ENCODE peak calls at places on chromosomes 11 and 22, in ten cellular contexts. A is mucosa of descending colon; J is IMR-90; N is stimulated activated CD8-positive, alpha-beta memory T cell treated with anti-CD3 and anti-CD28 coated beads, Interleukin-7, amount 100 ng/mL, for 1 hour; P is GM04503; F is neuronal stem cell; L is posterior cingulate gyrus; K is stimulated activated CD4-positive, alpha-beta T cell treated with anti-CD3 and anti-CD28 coated beads, Interleukin-1b, Interleukin-23, amount 100 ng/mL, for 4 hours; S is AG08396; X is M059J. O is an unnamed sample.

GRCh38 chr22:49849161-49850020 is 4.3 kb upstream of the ZBED4 start:
- DNase-seq in P (no peak), X (no peak), N (no peak), A (no peak), S (no peak), K (no peak), L (no peak), F (no peak), J (no peak), O (no peak)

GRCh38 chr11:78646564-78647185 is 72.0 kb upstream of the NARS2 start:
- DNase-seq in A (no peak), P (no peak), X (peak), J (peak), F (peak), L (peak), N (peak), S (peak), K (peak), O (no peak)

GRCh38 chr22:26599505-26599904 is 9.6 kb upstream of the TPST2 start:
- DNase-seq in P (no peak), A (no peak), F (no peak), L (no peak), S (no peak), X (no peak), K (no peak), J (no peak), N (no peak), O (no peak)

GRCh38 chr11:19519912-19520641 is 192.6 kb upstream of the NAV2 start:
- DNase-seq in J (no peak), A (no peak), K (no peak), S (no peak), L (no peak), P (no peak), F (peak), N (no peak), X (peak), O (no peak)

GRCh38 chr11:61549177-61549576 is 31.7 kb downstream of the SYT7 start:
- DNase-seq in A (no peak), X (no peak), F (no peak), S (no peak), K (no peak), P (no peak), J (no peak), L (no peak), N (no peak), O (no peak)

GRCh38 chr11:112719736-112720525 is 241.3 kb upstream of the NCAM1 start:
- DNase-seq in S (no peak), N (no peak), P (no peak), A (no peak), X (no peak), J (no peak), L (no peak), F (no peak), K (no peak), O (no peak)

GRCh38 chr11:12201016-12201985 is 90.9 kb downstream of the MICAL2 start:
- DNase-seq in N (no peak), P (peak), F (no peak), A (no peak), L (peak), K (no peak), X (peak), S (peak), J (peak), O (no peak)

GRCh38 chr22:49659281-49659923 is 168.3 kb downstream of the BRD1 start:
- DNase-seq in K (no peak), J (no peak), S (no peak), F (no peak), N (no peak), X (no peak), A (no peak), P (no peak), L (no peak), O (no peak)

GRCh38 chr11:70608568-70609314 is 210.4 kb downstream of the CTTN start:
- DNase-seq in J (peak), S (peak), X (no peak), A (peak), K (no peak), P (no peak), N (no peak), F (no peak), L (no peak), O (no peak)

GRCh38 chr11:98107736-98108135 is 913.0 kb upstream of the CNTN5 start:
- DNase-seq in K (no peak), X (no peak), P (no peak), S (no peak), J (no peak), F (no peak), A (no peak), L (no peak), N (no peak), O (no peak)

GRCh38 chr22:45966892-45967365 is 10.0 kb downstream of the WNT7B start:
- DNase-seq in J (no peak), F (no peak), K (no peak), A (no peak), P (no peak), L (no peak), N (no peak), S (no peak), X (no peak), O (no peak)

GRCh38 chr11:67504950-67505561 is at the start of gene PITPNM1:
- DNase-seq in A (peak), P (no peak), X (peak), N (peak), J (peak), K (peak), F (peak), L (peak), S (peak), O (no peak)

GRCh38 chr22:22756109-22756508 is 111.7 kb downstream of the GGTLC2 start:
- DNase-seq in S (no peak), X (no peak), P (no peak), L (no peak), K (no peak), J (no peak), F (no peak), A (no peak), N (no peak), O (no peak)

GRCh38 chr11:20015101-20015500 is 145.2 kb downstream of the DBX1 start:
- DNase-seq in N (no peak), F (no peak), X (no peak), P (peak), K (no peak), A (no peak), S (no peak), L (no peak), J (no peak), O (no peak)

GRCh38 chr11:61967924-61968757 is 707 bp upstream of the FTH1 start:
- DNase-seq in L (peak), S (no peak), N (no peak), F (no peak), K (peak), X (no peak), P (no peak), A (peak), J (no peak), O (peak)

GRCh38 chr11:117792992-117793391 is 4.0 kb downstream of the DSCAML1 start:
- DNase-seq in S (no peak), N (no peak), L (no peak), F (no peak), K (no peak), X (no peak), P (no peak), A (no peak), J (no peak), O (no peak)

GRCh38 chr11:2098691-2099522 is 40.3 kb downstream of the IGF2 start:
- DNase-seq in A (peak), P (no peak), N (no peak), X (no peak), F (no peak), L (no peak), S (no peak), J (no peak), K (no peak), O (no peak)

GRCh38 chr11:91819743-91820142 is 404.9 kb upstream of the FAT3 start:
- DNase-seq in S (no peak), J (no peak), A (no peak), K (no peak), N (no peak), L (no peak), X (no peak), F (no peak), P (no peak), O (no peak)

GRCh38 chr22:46376908-46377565 is 41.5 kb downstream of the TRMU start:
- DNase-seq in S (no peak), P (no peak), N (no peak), K (no peak), A (no peak), J (no peak), L (no peak), F (no peak), X (no peak), O (no peak)

GRCh38 chr11:34185926-34186841 is 80.8 kb downstream of the NAT10 start:
- DNase-seq in X (no peak), P (no peak), A (no peak), L (no peak), F (peak), N (no peak), K (no peak), J (no peak), S (no peak), O (no peak)

GRCh38 chr11:126929186-126930085 is 71.1 kb downstream of the KIRREL3 start:
- DNase-seq in A (no peak), K (no peak), F (no peak), J (peak), L (no peak), X (peak), N (no peak), S (no peak), P (peak), O (no peak)

GRCh38 chr11:123469089-123469488 is 39.0 kb downstream of the GRAMD1B start:
- DNase-seq in P (no peak), N (no peak), J (no peak), L (no peak), S (no peak), A (no peak), K (no peak), F (no peak), X (peak), O (no peak)

GRCh38 chr11:17386331-17387084 is 2.0 kb downstream of the KCNJ11 start:
- DNase-seq in S (peak), J (peak), F (no peak), L (peak), A (no peak), P (no peak), N (no peak), X (peak), K (peak), O (no peak)

GRCh38 chr11:44778200-44779100 is 51.7 kb downstream of the TSPAN18 start:
- DNase-seq in A (no peak), K (no peak), S (no peak), L (no peak), X (no peak), F (no peak), N (no peak), J (no peak), P (no peak), O (no peak)

GRCh38 chr11:131491503-131491902 is 121.1 kb downstream of the NTM start:
- DNase-seq in X (no peak), S (peak), N (no peak), L (no peak), A (no peak), J (peak), F (no peak), P (peak), K (no peak), O (no peak)

GRCh38 chr11:69482322-69482721 is 859 bp downstream of the LINC01488 start:
- DNase-seq in A (no peak), X (no peak), P (no peak), L (no peak), J (no peak), K (no peak), F (no peak), S (no peak), N (no peak), O (no peak)

GRCh38 chr11:119509969-119510401 is 87.0 kb upstream of the THY1 start:
- DNase-seq in K (no peak), P (peak), N (no peak), J (peak), S (peak), F (no peak), L (peak), A (no peak), X (peak), O (peak)